ENCODE peak calls at places on chromosomes 6 and 20, in ten cellular contexts. W is SK-N-SH, U is heart left ventricle, O is right lobe of liver, A is tibial artery, S is SK-N-MC, B is MG63, P is uterus, Z is cardiac muscle cell, J is Peyer's patch. F is an unnamed sample.

GRCh38 chr6:116362287-116362686 is 8.5 kb upstream of the DSE start:
- DNase-seq in O (no peak), S (no peak), W (no peak), B (no peak), U (no peak), Z (no peak), A (no peak), J (no peak), P (no peak), F (no peak)

GRCh38 chr6:14212632-14213031 is 95.1 kb downstream of the CD83 start:
- DNase-seq in Z (no peak), A (no peak), S (no peak), W (no peak), O (no peak), U (no peak), J (no peak), P (no peak), B (no peak), F (no peak)

GRCh38 chr6:139539852-139540251 is 165.4 kb upstream of the CITED2 start:
- DNase-seq in J (no peak), Z (peak; percentile 95), A (peak; percentile 61), B (peak; percentile 91), W (peak; percentile 6), O (no peak), S (no peak), P (peak; percentile 73), U (peak; percentile 21), F (peak; percentile 92)

GRCh38 chr6:118387921-118388701 is 160.0 kb upstream of the PLN start:
- DNase-seq in S (no peak), P (no peak), A (no peak), O (no peak), B (peak; percentile 78), Z (peak; percentile 77), J (no peak), U (no peak), W (no peak), F (peak; percentile 70)

GRCh38 chr6:12103158-12103557 is 91.0 kb downstream of the HIVEP1 start:
- DNase-seq in A (no peak), S (no peak), W (peak; percentile 35), J (no peak), B (no peak), O (no peak), U (no peak), P (no peak), Z (peak; percentile 8), F (no peak)

GRCh38 chr20:1815502-1816085 is 79.6 kb upstream of the SIRPA start:
- DNase-seq in W (no peak), J (no peak), Z (no peak), A (no peak), P (no peak), U (no peak), S (no peak), O (no peak), B (no peak), F (peak; percentile 37)

GRCh38 chr6:11848852-11849731 is 70.5 kb upstream of the ADTRP start:
- DNase-seq in A (no peak), O (no peak), U (no peak), B (peak; percentile 56), W (no peak), P (no peak), S (peak; percentile 18), Z (peak; percentile 34), J (no peak), F (no peak)

GRCh38 chr6:33248643-33248931 is 23.1 kb downstream of the VPS52 start:
- DNase-seq in S (peak; percentile 10), B (peak; percentile 76), J (no peak), A (no peak), O (peak; percentile 41), U (no peak), W (no peak), P (no peak), Z (peak; percentile 61), F (peak; percentile 50)

GRCh38 chr20:33475381-33476160 is 14.3 kb upstream of the CBFA2T2 start:
- DNase-seq in S (no peak), A (no peak), J (no peak), B (no peak), W (no peak), Z (no peak), U (no peak), O (no peak), P (no peak), F (no peak)

GRCh38 chr20:15378151-15378550 is 1040.7 kb upstream of the FLRT3 start:
- DNase-seq in O (no peak), A (no peak), S (no peak), P (no peak), W (no peak), B (no peak), J (no peak), Z (no peak), U (no peak), F (no peak)

GRCh38 chr6:168711049-168711640 is 270.2 kb downstream of the SMOC2 start:
- DNase-seq in A (no peak), O (no peak), B (no peak), P (no peak), Z (peak; percentile 11), S (no peak), J (no peak), W (peak; percentile 38), U (no peak), F (no peak)

GRCh38 chr6:168713839-168714238 is 272.9 kb downstream of the SMOC2 start:
- DNase-seq in W (peak; percentile 59), J (no peak), P (no peak), A (no peak), Z (peak; percentile 22), B (peak; percentile 62), S (no peak), O (peak; percentile 51), U (no peak), F (no peak)

GRCh38 chr6:168713013-168713412 is 272.0 kb downstream of the SMOC2 start:
- DNase-seq in W (no peak), Z (no peak), U (no peak), A (no peak), J (no peak), P (no peak), S (no peak), B (no peak), O (no peak), F (no peak)

GRCh38 chr6:168709991-168710390 is 269.0 kb downstream of the SMOC2 start:
- DNase-seq in U (no peak), B (no peak), W (no peak), J (no peak), A (no peak), Z (no peak), S (no peak), O (no peak), P (no peak), F (no peak)

GRCh38 chr6:168711666-168712300 is 270.8 kb downstream of the SMOC2 start:
- DNase-seq in W (no peak), P (no peak), O (no peak), Z (no peak), S (no peak), J (no peak), A (no peak), B (peak; percentile 20), U (no peak), F (no peak)
- H3K9me3 ChIP-seq in W (no peaks in the 10 kb centered on the region), P (no peaks in the 10 kb centered on the region), O (no peaks in the 10 kb centered on the region), Z (no peaks in the 10 kb centered on the region), S (no peaks in the 10 kb centered on the region), J (no peaks in the 10 kb centered on the region), A (no peaks in the 10 kb centered on the region), B (no peaks in the 10 kb centered on the region), U (no peaks in the 10 kb centered on the region), F (peaks cover 11% of the 10 kb centered on the region)

DNA sequence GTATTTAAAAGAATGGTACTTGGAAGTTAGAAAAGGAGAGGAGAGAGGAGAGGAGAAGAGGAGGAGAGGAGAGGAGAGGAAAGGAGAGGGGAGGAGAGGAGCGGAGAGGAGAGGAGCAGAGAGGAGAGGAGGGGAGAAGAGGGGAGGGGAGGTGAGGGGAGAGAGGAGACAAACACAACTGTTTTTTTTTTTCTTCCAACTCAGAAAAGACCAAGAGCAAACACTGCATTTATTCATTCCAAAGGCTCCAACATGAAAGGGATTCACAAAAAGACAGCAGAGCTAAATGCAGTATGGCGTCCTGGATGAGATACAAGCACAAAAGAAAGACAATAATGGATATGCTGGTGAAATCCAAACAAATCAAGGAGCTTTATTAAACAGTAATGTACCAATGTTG is 204.8 kb downstream of the CBLN4 start:
- DNase-seq in O (no peak), B (no peak), U (no peak), Z (no peak), J (no peak), A (no peak), P (no peak), W (no peak), S (no peak), F (no peak)
- H3K9me3 ChIP-seq in O (no peaks in the 10 kb centered on the region), B (no peaks in the 10 kb centered on the region), U (no peaks in the 10 kb centered on the region), Z (no peaks in the 10 kb centered on the region), J (no peaks in the 10 kb centered on the region), A (no peaks in the 10 kb centered on the region), P (no peaks in the 10 kb centered on the region), W (no peaks in the 10 kb centered on the region), S (no peaks in the 10 kb centered on the region), F (peaks cover 2% of the 10 kb centered on the region)

GRCh38 chr6:109362102-109362884 is 20.0 kb downstream of the CD164 start:
- DNase-seq in S (no peak), O (no peak), Z (no peak), P (no peak), B (no peak), J (no peak), U (no peak), W (no peak), A (no peak), F (no peak)
- H3K9me3 ChIP-seq in S (peaks cover 4% of the 10 kb centered on the region), O (no peaks in the 10 kb centered on the region), Z (no peaks in the 10 kb centered on the region), P (no peaks in the 10 kb centered on the region), B (peaks cover 2% of the 10 kb centered on the region), J (no peaks in the 10 kb centered on the region), U (no peaks in the 10 kb centered on the region), W (no peaks in the 10 kb centered on the region), A (no peaks in the 10 kb centered on the region), F (no peaks in the 10 kb centered on the region)

GRCh38 chr6:119533603-119534279 is 184.2 kb upstream of the MAN1A1 start:
- DNase-seq in O (no peak), S (no peak), B (no peak), Z (peak; percentile 32), U (no peak), A (no peak), W (no peak), P (no peak), J (no peak), F (no peak)

GRCh38 chr6:119539066-119539746 is 189.6 kb upstream of the MAN1A1 start:
- DNase-seq in B (no peak), W (no peak), S (no peak), J (no peak), A (no peak), P (no peak), O (no peak), U (no peak), Z (no peak), F (no peak)

GRCh38 chr6:119540417-119540816 is 190.9 kb upstream of the MAN1A1 start:
- DNase-seq in S (no peak), W (no peak), P (no peak), A (no peak), Z (no peak), B (no peak), U (no peak), J (no peak), O (no peak), F (no peak)

GRCh38 chr6:119536666-119537065 is 187.1 kb upstream of the MAN1A1 start:
- DNase-seq in J (no peak), U (no peak), O (no peak), B (no peak), S (no peak), A (no peak), W (no peak), P (no peak), Z (no peak), F (no peak)

DNA sequence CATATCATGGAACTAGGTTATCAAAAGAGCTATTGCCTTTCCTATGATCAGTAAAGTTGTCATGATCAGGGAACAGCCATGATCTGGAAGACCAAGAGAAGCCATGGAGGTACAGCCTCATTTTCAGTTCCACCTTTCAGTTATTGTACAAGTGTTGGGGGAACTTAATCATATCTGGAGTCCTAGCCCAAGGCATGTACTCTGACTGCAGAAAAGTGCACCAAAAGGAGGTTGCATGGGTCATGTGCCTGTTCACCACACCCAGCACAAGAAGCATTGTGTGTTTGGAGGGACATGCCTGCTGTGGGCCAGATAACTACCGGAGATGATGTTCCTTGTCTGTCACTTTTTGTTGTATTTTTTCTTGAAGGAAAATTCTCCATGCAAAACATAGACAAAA is 185.8 kb upstream of the MAN1A1 start:
- DNase-seq in O (no peak), Z (no peak), P (no peak), W (no peak), U (no peak), S (no peak), B (no peak), J (no peak), A (no peak), F (no peak)
- H3K9me3 ChIP-seq in O (no peaks in the 10 kb centered on the region), Z (no peaks in the 10 kb centered on the region), P (no peaks in the 10 kb centered on the region), W (no peaks in the 10 kb centered on the region), U (no peaks in the 10 kb centered on the region), S (no peaks in the 10 kb centered on the region), B (no peaks in the 10 kb centered on the region), J (no peaks in the 10 kb centered on the region), A (no peaks in the 10 kb centered on the region), F (no peaks in the 10 kb centered on the region)